ENCODE peak calls at places on chromosomes 5 and 9, in seven cellular contexts. One of them, this sample, is unnamed.

GRCh38 chr5:139394654-139395566 is at the start of gene PROB1:
- DNase-seq in heart left ventricle: peak; percentile 74
- DNase-seq in body of pancreas: no peak
- DNase-seq in HCT116: no peak
- DNase-seq in heart right ventricle: peak; percentile 71
- DNase-seq in neural progenitor cell: peak; percentile 32
- DNase-seq in psoas muscle: peak; percentile 81
- DNase-seq in this sample: peak; percentile 86

GRCh38 chr9:89609426-89610006 is 4.7 kb downstream of the GADD45G start:
- DNase-seq in heart left ventricle: no peak
- DNase-seq in body of pancreas: no peak
- DNase-seq in HCT116: no peak
- DNase-seq in heart right ventricle: no peak
- DNase-seq in neural progenitor cell: no peak
- DNase-seq in psoas muscle: no peak
- DNase-seq in this sample: no peak

GRCh38 chr9:4986291-4986690 is 1.2 kb downstream of the JAK2 start:
- DNase-seq in heart left ventricle: no peak
- DNase-seq in body of pancreas: no peak
- DNase-seq in HCT116: no peak
- DNase-seq in heart right ventricle: no peak
- DNase-seq in neural progenitor cell: no peak
- DNase-seq in psoas muscle: no peak
- DNase-seq in this sample: no peak

GRCh38 chr9:91465420-91465819 is 41.8 kb upstream of the NFIL3 start:
- DNase-seq in heart left ventricle: no peak
- DNase-seq in body of pancreas: no peak
- DNase-seq in HCT116: no peak
- DNase-seq in heart right ventricle: no peak
- DNase-seq in neural progenitor cell: no peak
- DNase-seq in psoas muscle: no peak
- DNase-seq in this sample: no peak

GRCh38 chr5:97714426-97714825 is 531.4 kb upstream of the RIOK2 start:
- DNase-seq in heart left ventricle: no peak
- DNase-seq in body of pancreas: no peak
- DNase-seq in HCT116: no peak
- DNase-seq in heart right ventricle: no peak
- DNase-seq in neural progenitor cell: peak; percentile 17
- DNase-seq in psoas muscle: no peak
- DNase-seq in this sample: no peak

GRCh38 chr9:91532325-91532724 is 108.7 kb upstream of the NFIL3 start:
- DNase-seq in heart left ventricle: no peak
- DNase-seq in body of pancreas: no peak
- DNase-seq in HCT116: no peak
- DNase-seq in heart right ventricle: no peak
- DNase-seq in neural progenitor cell: no peak
- DNase-seq in psoas muscle: no peak
- DNase-seq in this sample: no peak

GRCh38 chr5:39863926-39864572 is 439.3 kb upstream of the DAB2 start:
- DNase-seq in heart left ventricle: no peak
- DNase-seq in body of pancreas: peak; percentile 80
- DNase-seq in HCT116: no peak
- DNase-seq in heart right ventricle: no peak
- DNase-seq in neural progenitor cell: no peak
- DNase-seq in psoas muscle: no peak
- DNase-seq in this sample: peak; percentile 30

GRCh38 chr9:33172256-33172678 is 5.1 kb upstream of the B4GALT1 start:
- DNase-seq in heart left ventricle: no peak
- DNase-seq in body of pancreas: peak; percentile 54
- DNase-seq in HCT116: no peak
- DNase-seq in heart right ventricle: no peak
- DNase-seq in neural progenitor cell: no peak
- DNase-seq in psoas muscle: no peak
- DNase-seq in this sample: no peak

GRCh38 chr5:36696059-36696673 is 89.8 kb downstream of the SLC1A3 start:
- DNase-seq in heart left ventricle: peak; percentile 61
- DNase-seq in body of pancreas: peak; percentile 72
- DNase-seq in HCT116: peak; percentile 69
- DNase-seq in heart right ventricle: peak; percentile 42
- DNase-seq in neural progenitor cell: peak; percentile 67
- DNase-seq in psoas muscle: peak; percentile 32
- DNase-seq in this sample: peak; percentile 61

GRCh38 chr5:134046330-134046729 is 41.6 kb upstream of the VDAC1 start:
- DNase-seq in heart left ventricle: no peak
- DNase-seq in body of pancreas: no peak
- DNase-seq in HCT116: no peak
- DNase-seq in heart right ventricle: no peak
- DNase-seq in neural progenitor cell: no peak
- DNase-seq in psoas muscle: no peak
- DNase-seq in this sample: no peak

GRCh38 chr5:59293700-59294099 is 599.8 kb downstream of the PDE4D start:
- DNase-seq in heart left ventricle: no peak
- DNase-seq in body of pancreas: no peak
- DNase-seq in HCT116: no peak
- DNase-seq in heart right ventricle: no peak
- DNase-seq in neural progenitor cell: no peak
- DNase-seq in psoas muscle: no peak
- DNase-seq in this sample: no peak

GRCh38 chr5:98786178-98786853 is 12.9 kb downstream of the RGMB start:
- DNase-seq in heart left ventricle: no peak
- DNase-seq in body of pancreas: peak; percentile 30
- DNase-seq in HCT116: no peak
- DNase-seq in heart right ventricle: no peak
- DNase-seq in neural progenitor cell: no peak
- DNase-seq in psoas muscle: no peak
- DNase-seq in this sample: no peak

GRCh38 chr9:115921301-115921700 is 232.3 kb upstream of the PAPPA start:
- DNase-seq in heart left ventricle: no peak
- DNase-seq in body of pancreas: no peak
- DNase-seq in HCT116: no peak
- DNase-seq in heart right ventricle: no peak
- DNase-seq in neural progenitor cell: no peak
- DNase-seq in psoas muscle: peak; percentile 13
- DNase-seq in this sample: no peak

GRCh38 chr9:91843623-91844111 is 106.4 kb downstream of the ROR2 start:
- DNase-seq in heart left ventricle: peak; percentile 49
- DNase-seq in body of pancreas: peak; percentile 9
- DNase-seq in HCT116: no peak
- DNase-seq in heart right ventricle: no peak
- DNase-seq in neural progenitor cell: peak; percentile 60
- DNase-seq in psoas muscle: no peak
- DNase-seq in this sample: peak; percentile 83

GRCh38 chr9:119268985-119269384 is 100.2 kb downstream of the BRINP1 start:
- DNase-seq in heart left ventricle: no peak
- DNase-seq in body of pancreas: no peak
- DNase-seq in HCT116: no peak
- DNase-seq in heart right ventricle: no peak
- DNase-seq in neural progenitor cell: no peak
- DNase-seq in psoas muscle: no peak
- DNase-seq in this sample: no peak

GRCh38 chr5:88674262-88675158 is 208.5 kb downstream of the MEF2C start:
- DNase-seq in heart left ventricle: no peak
- DNase-seq in body of pancreas: no peak
- DNase-seq in HCT116: no peak
- DNase-seq in heart right ventricle: no peak
- DNase-seq in neural progenitor cell: peak; percentile 60
- DNase-seq in psoas muscle: no peak
- DNase-seq in this sample: no peak

GRCh38 chr9:16262467-16263261 is 607.8 kb downstream of the BNC2 start:
- DNase-seq in heart left ventricle: no peak
- DNase-seq in body of pancreas: no peak
- DNase-seq in HCT116: no peak
- DNase-seq in heart right ventricle: no peak
- DNase-seq in neural progenitor cell: no peak
- DNase-seq in psoas muscle: no peak
- DNase-seq in this sample: no peak

GRCh38 chr9:92762781-92763708 is 1.6 kb downstream of the BICD2 start:
- DNase-seq in heart left ventricle: no peak
- DNase-seq in body of pancreas: no peak
- DNase-seq in HCT116: no peak
- DNase-seq in heart right ventricle: no peak
- DNase-seq in neural progenitor cell: no peak
- DNase-seq in psoas muscle: no peak
- DNase-seq in this sample: no peak

GRCh38 chr9:547309-547708 is 294.2 kb upstream of the DMRT1 start:
- DNase-seq in heart left ventricle: no peak
- DNase-seq in body of pancreas: no peak
- DNase-seq in HCT116: no peak
- DNase-seq in heart right ventricle: no peak
- DNase-seq in neural progenitor cell: no peak
- DNase-seq in psoas muscle: no peak
- DNase-seq in this sample: no peak

DNA sequence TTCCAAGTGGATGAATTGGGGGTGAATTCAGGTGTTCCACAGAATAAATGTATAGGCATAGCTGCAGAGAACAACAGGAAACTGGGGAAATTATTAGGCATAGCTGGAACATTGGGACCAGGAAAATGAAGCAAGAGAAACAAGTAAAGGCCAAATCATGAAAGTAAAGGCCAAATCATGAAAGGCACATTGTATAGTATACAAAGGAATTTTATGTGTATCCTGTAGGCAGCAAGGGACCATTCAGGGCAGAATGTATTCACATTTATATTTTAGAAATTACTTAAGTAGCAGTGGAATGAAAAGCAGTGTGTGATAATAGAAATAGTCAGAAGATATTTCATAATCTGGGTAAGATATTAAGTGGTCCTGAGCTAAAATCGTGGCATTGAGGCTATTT is 127.3 kb upstream of the GRHPR start:
- DNase-seq in heart left ventricle: no peak
- DNase-seq in body of pancreas: no peak
- DNase-seq in HCT116: no peak
- DNase-seq in heart right ventricle: no peak
- DNase-seq in neural progenitor cell: no peak
- DNase-seq in psoas muscle: no peak
- DNase-seq in this sample: no peak
- H3K27ac ChIP-seq in heart left ventricle: no peak overlapping the region
- H3K27ac ChIP-seq in body of pancreas: no peak overlapping the region
- H3K27ac ChIP-seq in HCT116: no peak overlapping the region
- H3K27ac ChIP-seq in heart right ventricle: no peak overlapping the region
- H3K27ac ChIP-seq in neural progenitor cell: no peak overlapping the region
- H3K27ac ChIP-seq in psoas muscle: no peak overlapping the region
- H3K27ac ChIP-seq in this sample: no peak overlapping the region

GRCh38 chr9:131400627-131401026 is 6.7 kb downstream of the PRRC2B start:
- DNase-seq in heart left ventricle: no peak
- DNase-seq in body of pancreas: no peak
- DNase-seq in HCT116: no peak
- DNase-seq in heart right ventricle: no peak
- DNase-seq in neural progenitor cell: no peak
- DNase-seq in psoas muscle: no peak
- DNase-seq in this sample: no peak

GRCh38 chr9:131403493-131403773 is 9.5 kb downstream of the PRRC2B start:
- DNase-seq in heart left ventricle: no peak
- DNase-seq in body of pancreas: no peak
- DNase-seq in HCT116: no peak
- DNase-seq in heart right ventricle: no peak
- DNase-seq in neural progenitor cell: no peak
- DNase-seq in psoas muscle: no peak
- DNase-seq in this sample: no peak

GRCh38 chr9:131399972-131400371 is 6.1 kb downstream of the PRRC2B start:
- DNase-seq in heart left ventricle: no peak
- DNase-seq in body of pancreas: no peak
- DNase-seq in HCT116: no peak
- DNase-seq in heart right ventricle: no peak
- DNase-seq in neural progenitor cell: no peak
- DNase-seq in psoas muscle: no peak
- DNase-seq in this sample: no peak

GRCh38 chr9:131402738-131403492 is 9.0 kb downstream of the PRRC2B start:
- DNase-seq in heart left ventricle: peak; percentile 94
- DNase-seq in body of pancreas: peak; percentile 88
- DNase-seq in HCT116: no peak
- DNase-seq in heart right ventricle: peak; percentile 90
- DNase-seq in neural progenitor cell: peak; percentile 82
- DNase-seq in psoas muscle: peak; percentile 91
- DNase-seq in this sample: peak; percentile 93

DNA sequence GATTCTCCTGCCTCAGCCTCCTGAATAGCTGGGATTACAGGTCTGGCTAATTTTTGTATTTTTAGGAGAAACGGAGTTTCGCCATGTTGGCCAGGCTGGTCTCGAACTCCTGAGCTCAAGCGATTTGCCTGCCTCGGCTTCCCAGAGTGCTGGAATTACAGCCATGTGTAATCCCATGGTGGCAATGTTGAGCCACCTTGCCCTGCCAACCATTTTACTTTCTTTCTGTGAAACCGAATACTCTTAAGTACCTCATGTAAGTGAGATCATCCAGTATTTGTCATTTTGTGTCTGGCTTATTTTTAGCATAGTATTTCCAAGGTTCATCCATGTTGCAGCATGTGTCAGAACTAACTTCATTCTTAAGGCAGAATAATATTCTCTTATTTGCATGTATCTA is 8.2 kb downstream of the PRRC2B start:
- DNase-seq in heart left ventricle: no peak
- DNase-seq in body of pancreas: no peak
- DNase-seq in HCT116: no peak
- DNase-seq in heart right ventricle: no peak
- DNase-seq in neural progenitor cell: no peak
- DNase-seq in psoas muscle: no peak
- DNase-seq in this sample: no peak
- H3K4me1 ChIP-seq in heart left ventricle: peaks cover 98% of the 10 kb centered on the region
- H3K4me1 ChIP-seq in body of pancreas: peaks cover 94% of the 10 kb centered on the region
- H3K4me1 ChIP-seq in HCT116: peaks cover 27% of the 10 kb centered on the region
- H3K4me1 ChIP-seq in heart right ventricle: peaks cover 93% of the 10 kb centered on the region
- H3K4me1 ChIP-seq in neural progenitor cell: peaks cover 90% of the 10 kb centered on the region
- H3K4me1 ChIP-seq in psoas muscle: peaks cover 100% of the 10 kb centered on the region
- H3K4me1 ChIP-seq in this sample: peaks cover 41% of the 10 kb centered on the region

DNA sequence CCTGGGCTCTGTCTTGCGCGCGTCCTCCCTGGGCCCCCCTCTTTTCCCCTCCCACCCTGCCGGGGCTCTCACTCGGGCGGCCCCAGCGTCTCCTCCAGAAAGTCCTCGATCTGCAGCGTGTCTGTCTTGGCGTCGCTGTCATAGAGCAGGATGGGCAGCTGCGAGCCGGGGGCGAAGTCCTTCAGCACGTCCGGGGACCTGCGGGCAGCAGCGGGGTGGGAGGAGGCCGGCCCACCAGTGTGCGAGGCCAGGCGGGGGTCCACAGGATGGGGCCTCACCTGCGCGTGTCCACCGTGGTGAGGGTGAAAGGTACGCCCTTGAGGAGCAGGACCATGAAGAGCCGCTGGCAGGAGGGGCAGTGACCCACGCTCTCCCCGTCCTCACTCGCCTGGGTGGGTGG is 998 bp downstream of the CLIC3 start:
- DNase-seq in heart left ventricle: no peak
- DNase-seq in body of pancreas: no peak
- DNase-seq in HCT116: no peak
- DNase-seq in heart right ventricle: no peak
- DNase-seq in neural progenitor cell: no peak
- DNase-seq in psoas muscle: no peak
- DNase-seq in this sample: no peak
- H3K4me3 ChIP-seq in heart left ventricle: peak overlapping the region; percentile 26
- H3K4me3 ChIP-seq in body of pancreas: no peak overlapping the region
- H3K4me3 ChIP-seq in HCT116: no peak overlapping the region
- H3K4me3 ChIP-seq in heart right ventricle: peak overlapping the region; percentile 9
- H3K4me3 ChIP-seq in neural progenitor cell: no peak overlapping the region
- H3K4me3 ChIP-seq in psoas muscle: no peak overlapping the region
- H3K4me3 ChIP-seq in this sample: no peak overlapping the region

DNA sequence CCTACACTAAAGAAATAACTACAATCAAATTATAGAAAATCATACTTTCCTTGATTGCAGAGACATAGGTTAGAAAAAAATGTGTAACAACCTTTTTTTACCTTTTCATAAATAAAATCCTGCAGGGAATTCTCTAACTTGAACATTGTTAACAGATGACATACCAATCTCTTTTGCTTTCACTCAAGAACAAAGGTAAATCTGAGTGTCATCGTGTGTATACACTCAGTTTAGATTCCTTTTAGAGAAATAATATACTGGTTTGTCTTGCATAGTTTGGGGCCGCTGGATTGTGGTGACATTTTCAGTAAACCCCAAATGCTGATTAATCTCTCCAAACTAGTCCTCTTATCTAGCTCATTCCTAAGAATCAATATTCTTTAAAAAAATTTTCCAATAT is 20.8 kb upstream of the MTAP start:
- DNase-seq in heart left ventricle: no peak
- DNase-seq in body of pancreas: no peak
- DNase-seq in HCT116: no peak
- DNase-seq in heart right ventricle: no peak
- DNase-seq in neural progenitor cell: no peak
- DNase-seq in psoas muscle: no peak
- DNase-seq in this sample: no peak
- H3K27ac ChIP-seq in heart left ventricle: no peak overlapping the region
- H3K27ac ChIP-seq in body of pancreas: no peak overlapping the region
- H3K27ac ChIP-seq in HCT116: peak overlapping the region; percentile 97
- H3K27ac ChIP-seq in heart right ventricle: no peak overlapping the region
- H3K27ac ChIP-seq in neural progenitor cell: no peak overlapping the region
- H3K27ac ChIP-seq in psoas muscle: no peak overlapping the region
- H3K27ac ChIP-seq in this sample: no peak overlapping the region